ENCODE peak calls at places on chromosome 15, in eight cellular contexts. One of them, this sample, is unnamed.

GRCh38 chr15:67196672-67197363 is 57.6 kb downstream of the AAGAB start:
- DNase-seq in osteoblast: peak
- DNase-seq in left ventricle myocardium inferior: no peak
- DNase-seq in pancreas: no peak
- DNase-seq in H9: no peak
- DNase-seq in tibial nerve: no peak
- DNase-seq in fibroblast of the aortic adventitia: peak
- DNase-seq in coronary artery: no peak
- DNase-seq in this sample: no peak

GRCh38 chr15:99174567-99174966 is 69.7 kb downstream of the SYNM start:
- DNase-seq in osteoblast: no peak
- DNase-seq in left ventricle myocardium inferior: peak
- DNase-seq in pancreas: no peak
- DNase-seq in H9: no peak
- DNase-seq in tibial nerve: no peak
- DNase-seq in fibroblast of the aortic adventitia: no peak
- DNase-seq in coronary artery: no peak
- DNase-seq in this sample: no peak

GRCh38 chr15:98663606-98664005 is 15.3 kb downstream of the IGF1R start:
- DNase-seq in osteoblast: no peak
- DNase-seq in left ventricle myocardium inferior: no peak
- DNase-seq in pancreas: no peak
- DNase-seq in H9: no peak
- DNase-seq in tibial nerve: no peak
- DNase-seq in fibroblast of the aortic adventitia: no peak
- DNase-seq in coronary artery: no peak
- DNase-seq in this sample: no peak

GRCh38 chr15:65954289-65954741 is 85.0 kb downstream of the RAB11A start:
- DNase-seq in osteoblast: no peak
- DNase-seq in left ventricle myocardium inferior: no peak
- DNase-seq in pancreas: no peak
- DNase-seq in H9: peak
- DNase-seq in tibial nerve: no peak
- DNase-seq in fibroblast of the aortic adventitia: peak
- DNase-seq in coronary artery: no peak
- DNase-seq in this sample: no peak

GRCh38 chr15:89459271-89460038 is 36.9 kb downstream of the RHCG start:
- DNase-seq in osteoblast: no peak
- DNase-seq in left ventricle myocardium inferior: no peak
- DNase-seq in pancreas: no peak
- DNase-seq in H9: no peak
- DNase-seq in tibial nerve: no peak
- DNase-seq in fibroblast of the aortic adventitia: no peak
- DNase-seq in coronary artery: no peak
- DNase-seq in this sample: no peak

GRCh38 chr15:95698971-95699370 is 631.5 kb upstream of the NR2F2 start:
- DNase-seq in osteoblast: no peak
- DNase-seq in left ventricle myocardium inferior: no peak
- DNase-seq in pancreas: no peak
- DNase-seq in H9: no peak
- DNase-seq in tibial nerve: no peak
- DNase-seq in fibroblast of the aortic adventitia: no peak
- DNase-seq in coronary artery: no peak
- DNase-seq in this sample: no peak

GRCh38 chr15:58057559-58057958 is 8.0 kb downstream of the ALDH1A2 start:
- DNase-seq in osteoblast: no peak
- DNase-seq in left ventricle myocardium inferior: no peak
- DNase-seq in pancreas: no peak
- DNase-seq in H9: no peak
- DNase-seq in tibial nerve: no peak
- DNase-seq in fibroblast of the aortic adventitia: no peak
- DNase-seq in coronary artery: no peak
- DNase-seq in this sample: no peak

GRCh38 chr15:60351066-60351465 is 46.7 kb downstream of the ANXA2 start:
- DNase-seq in osteoblast: no peak
- DNase-seq in left ventricle myocardium inferior: no peak
- DNase-seq in pancreas: no peak
- DNase-seq in H9: no peak
- DNase-seq in tibial nerve: no peak
- DNase-seq in fibroblast of the aortic adventitia: no peak
- DNase-seq in coronary artery: no peak
- DNase-seq in this sample: no peak

GRCh38 chr15:100849021-100849831 is 30.4 kb upstream of the ALDH1A3 start:
- DNase-seq in osteoblast: peak
- DNase-seq in left ventricle myocardium inferior: peak
- DNase-seq in pancreas: peak
- DNase-seq in H9: no peak
- DNase-seq in tibial nerve: no peak
- DNase-seq in fibroblast of the aortic adventitia: peak
- DNase-seq in coronary artery: no peak
- DNase-seq in this sample: no peak

GRCh38 chr15:82043130-82043673 is 2.6 kb downstream of the MEX3B start:
- DNase-seq in osteoblast: no peak
- DNase-seq in left ventricle myocardium inferior: no peak
- DNase-seq in pancreas: no peak
- DNase-seq in H9: peak
- DNase-seq in tibial nerve: no peak
- DNase-seq in fibroblast of the aortic adventitia: no peak
- DNase-seq in coronary artery: no peak
- DNase-seq in this sample: no peak

GRCh38 chr15:20344601-20345400 is 196.8 kb downstream of the GOLGA6L6 start:
- DNase-seq in osteoblast: peak
- DNase-seq in left ventricle myocardium inferior: no peak
- DNase-seq in pancreas: peak
- DNase-seq in H9: peak
- DNase-seq in tibial nerve: no peak
- DNase-seq in fibroblast of the aortic adventitia: no peak
- DNase-seq in coronary artery: peak
- DNase-seq in this sample: peak

GRCh38 chr15:72203507-72203837 is 5.9 kb upstream of the GRAMD2A start:
- DNase-seq in osteoblast: peak
- DNase-seq in left ventricle myocardium inferior: peak
- DNase-seq in pancreas: peak
- DNase-seq in H9: no peak
- DNase-seq in tibial nerve: no peak
- DNase-seq in fibroblast of the aortic adventitia: peak
- DNase-seq in coronary artery: no peak
- DNase-seq in this sample: no peak

GRCh38 chr15:80966431-80967197 is 23.0 kb downstream of the MESD start:
- DNase-seq in osteoblast: no peak
- DNase-seq in left ventricle myocardium inferior: no peak
- DNase-seq in pancreas: no peak
- DNase-seq in H9: no peak
- DNase-seq in tibial nerve: no peak
- DNase-seq in fibroblast of the aortic adventitia: no peak
- DNase-seq in coronary artery: peak
- DNase-seq in this sample: no peak

GRCh38 chr15:45919806-45920205 is 285.0 kb downstream of the SQOR start:
- DNase-seq in osteoblast: no peak
- DNase-seq in left ventricle myocardium inferior: no peak
- DNase-seq in pancreas: no peak
- DNase-seq in H9: no peak
- DNase-seq in tibial nerve: no peak
- DNase-seq in fibroblast of the aortic adventitia: no peak
- DNase-seq in coronary artery: no peak
- DNase-seq in this sample: no peak

GRCh38 chr15:91224750-91225380 is 124.8 kb downstream of the SV2B start:
- DNase-seq in osteoblast: peak
- DNase-seq in left ventricle myocardium inferior: no peak
- DNase-seq in pancreas: no peak
- DNase-seq in H9: peak
- DNase-seq in tibial nerve: peak
- DNase-seq in fibroblast of the aortic adventitia: peak
- DNase-seq in coronary artery: no peak
- DNase-seq in this sample: no peak

GRCh38 chr15:90893175-90894090 is 9.1 kb downstream of the FES start:
- DNase-seq in osteoblast: no peak
- DNase-seq in left ventricle myocardium inferior: no peak
- DNase-seq in pancreas: no peak
- DNase-seq in H9: no peak
- DNase-seq in tibial nerve: no peak
- DNase-seq in fibroblast of the aortic adventitia: no peak
- DNase-seq in coronary artery: no peak
- DNase-seq in this sample: no peak

GRCh38 chr15:72117448-72117697 is 577 bp downstream of the MYO9A start:
- DNase-seq in osteoblast: peak
- DNase-seq in left ventricle myocardium inferior: peak
- DNase-seq in pancreas: peak
- DNase-seq in H9: peak
- DNase-seq in tibial nerve: peak
- DNase-seq in fibroblast of the aortic adventitia: peak
- DNase-seq in coronary artery: peak
- DNase-seq in this sample: no peak

GRCh38 chr15:78914027-78914764 is 30.6 kb downstream of the CTSH start:
- DNase-seq in osteoblast: peak
- DNase-seq in left ventricle myocardium inferior: no peak
- DNase-seq in pancreas: no peak
- DNase-seq in H9: no peak
- DNase-seq in tibial nerve: peak
- DNase-seq in fibroblast of the aortic adventitia: peak
- DNase-seq in coronary artery: no peak
- DNase-seq in this sample: no peak

DNA sequence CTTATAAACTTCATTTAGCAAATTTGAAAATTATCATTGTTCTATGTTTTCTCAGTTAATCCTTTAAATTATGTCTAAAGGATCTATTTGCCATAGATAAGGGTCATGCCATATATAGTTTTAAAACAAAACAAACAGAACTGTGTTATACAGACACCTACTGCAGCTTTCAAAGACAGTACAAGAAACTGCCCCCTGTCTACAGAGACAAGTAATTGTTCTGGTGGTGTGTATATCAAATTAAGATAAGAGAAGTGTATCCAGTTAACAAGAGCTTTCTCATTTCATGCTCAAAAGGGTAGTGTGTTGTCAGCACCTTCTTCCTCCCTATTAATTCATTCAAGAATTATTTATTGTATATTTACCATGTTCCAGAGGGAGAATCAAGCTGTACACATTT is 201.2 kb downstream of the FMN1 start:
- DNase-seq in osteoblast: no peak
- DNase-seq in left ventricle myocardium inferior: no peak
- DNase-seq in pancreas: no peak
- DNase-seq in H9: no peak
- DNase-seq in tibial nerve: no peak
- DNase-seq in fibroblast of the aortic adventitia: peak
- DNase-seq in coronary artery: no peak
- DNase-seq in this sample: no peak
- TF ChIP-seq CTCF in osteoblast: peak
- TF ChIP-seq CTCF in left ventricle myocardium inferior: no peak
- TF ChIP-seq CTCF in pancreas: no peak
- TF ChIP-seq CTCF in H9: peak
- TF ChIP-seq CTCF in tibial nerve: no peak
- TF ChIP-seq CTCF in fibroblast of the aortic adventitia: peak
- TF ChIP-seq CTCF in coronary artery: no peak
- TF ChIP-seq CTCF in this sample: no peak

GRCh38 chr15:64816452-64816851 is 9.0 kb downstream of the PIF1 start:
- DNase-seq in osteoblast: peak
- DNase-seq in left ventricle myocardium inferior: no peak
- DNase-seq in pancreas: peak
- DNase-seq in H9: no peak
- DNase-seq in tibial nerve: no peak
- DNase-seq in fibroblast of the aortic adventitia: no peak
- DNase-seq in coronary artery: no peak
- DNase-seq in this sample: no peak
- TF ChIP-seq CTCF in osteoblast: no peak
- TF ChIP-seq CTCF in left ventricle myocardium inferior: no peak
- TF ChIP-seq CTCF in pancreas: no peak
- TF ChIP-seq CTCF in H9: no peak
- TF ChIP-seq CTCF in tibial nerve: no peak
- TF ChIP-seq CTCF in fibroblast of the aortic adventitia: no peak
- TF ChIP-seq CTCF in coronary artery: no peak
- TF ChIP-seq CTCF in this sample: no peak

GRCh38 chr15:84970832-84971231 is 10.8 kb upstream of the PDE8A start:
- DNase-seq in osteoblast: no peak
- DNase-seq in left ventricle myocardium inferior: no peak
- DNase-seq in pancreas: no peak
- DNase-seq in H9: no peak
- DNase-seq in tibial nerve: no peak
- DNase-seq in fibroblast of the aortic adventitia: no peak
- DNase-seq in coronary artery: no peak
- DNase-seq in this sample: no peak

GRCh38 chr15:84975871-84976351 is 5.7 kb upstream of the PDE8A start:
- DNase-seq in osteoblast: peak
- DNase-seq in left ventricle myocardium inferior: no peak
- DNase-seq in pancreas: no peak
- DNase-seq in H9: no peak
- DNase-seq in tibial nerve: no peak
- DNase-seq in fibroblast of the aortic adventitia: no peak
- DNase-seq in coronary artery: no peak
- DNase-seq in this sample: no peak

GRCh38 chr15:84976746-84977345 is 4.8 kb upstream of the PDE8A start:
- DNase-seq in osteoblast: peak
- DNase-seq in left ventricle myocardium inferior: no peak
- DNase-seq in pancreas: no peak
- DNase-seq in H9: no peak
- DNase-seq in tibial nerve: no peak
- DNase-seq in fibroblast of the aortic adventitia: no peak
- DNase-seq in coronary artery: no peak
- DNase-seq in this sample: no peak

GRCh38 chr15:84969257-84969656 is 12.4 kb upstream of the PDE8A start:
- DNase-seq in osteoblast: no peak
- DNase-seq in left ventricle myocardium inferior: no peak
- DNase-seq in pancreas: no peak
- DNase-seq in H9: no peak
- DNase-seq in tibial nerve: no peak
- DNase-seq in fibroblast of the aortic adventitia: no peak
- DNase-seq in coronary artery: no peak
- DNase-seq in this sample: no peak

GRCh38 chr15:84973492-84974460 is 7.9 kb upstream of the PDE8A start:
- DNase-seq in osteoblast: peak
- DNase-seq in left ventricle myocardium inferior: no peak
- DNase-seq in pancreas: no peak
- DNase-seq in H9: no peak
- DNase-seq in tibial nerve: no peak
- DNase-seq in fibroblast of the aortic adventitia: no peak
- DNase-seq in coronary artery: no peak
- DNase-seq in this sample: no peak
- TF ChIP-seq CTCF in osteoblast: no peak
- TF ChIP-seq CTCF in left ventricle myocardium inferior: no peak
- TF ChIP-seq CTCF in pancreas: no peak
- TF ChIP-seq CTCF in H9: no peak
- TF ChIP-seq CTCF in tibial nerve: no peak
- TF ChIP-seq CTCF in fibroblast of the aortic adventitia: no peak
- TF ChIP-seq CTCF in coronary artery: no peak
- TF ChIP-seq CTCF in this sample: no peak

DNA sequence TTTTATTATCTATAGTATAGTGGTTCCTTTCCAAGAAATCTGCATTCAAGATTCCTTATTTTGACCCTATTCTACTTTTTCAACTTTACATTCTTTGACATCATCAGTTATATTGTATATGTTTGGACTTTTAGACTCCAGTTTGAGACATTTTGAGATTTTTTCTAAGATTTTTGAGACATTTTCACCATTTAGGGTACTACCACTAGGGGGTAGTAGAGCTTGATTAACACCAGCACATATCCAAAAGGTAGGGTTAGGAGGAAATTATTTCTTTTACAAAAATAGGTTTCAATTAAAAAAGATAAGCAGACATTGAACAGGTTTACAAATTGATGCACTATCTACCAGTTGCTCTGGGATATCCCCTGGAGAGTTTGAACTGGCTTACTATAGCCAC is 262.5 kb downstream of the SCAPER start:
- DNase-seq in osteoblast: no peak
- DNase-seq in left ventricle myocardium inferior: no peak
- DNase-seq in pancreas: no peak
- DNase-seq in H9: no peak
- DNase-seq in tibial nerve: no peak
- DNase-seq in fibroblast of the aortic adventitia: peak
- DNase-seq in coronary artery: no peak
- DNase-seq in this sample: no peak
- TF ChIP-seq CTCF in osteoblast: peak
- TF ChIP-seq CTCF in left ventricle myocardium inferior: peak
- TF ChIP-seq CTCF in pancreas: no peak
- TF ChIP-seq CTCF in H9: peak
- TF ChIP-seq CTCF in tibial nerve: no peak
- TF ChIP-seq CTCF in fibroblast of the aortic adventitia: peak
- TF ChIP-seq CTCF in coronary artery: no peak
- TF ChIP-seq CTCF in this sample: peak

This sample was measured in natural killer cell.